ENCODE peak calls at places on chromosomes 13 and 19, in four cellular contexts. O is IMR-90; K is CD4-positive, alpha-beta T cell; U is AG04449. Z is an unnamed sample.

GRCh38 chr19:1252221-1252817 is 3.9 kb downstream of the MIDN start:
- DNase-seq in O (peak), K (peak), U (no peak), Z (no peak)

GRCh38 chr13:80100636-80101035 is 240.3 kb downstream of the SPRY2 start:
- DNase-seq in O (peak), K (no peak), U (peak), Z (no peak)

GRCh38 chr19:17227798-17228367 is 1.9 kb downstream of the OCEL1 start:
- DNase-seq in O (no peak), K (no peak), U (no peak), Z (no peak)

GRCh38 chr19:461664-462551 is 1.1 kb upstream of the SHC2 start:
- DNase-seq in O (no peak), K (no peak), U (no peak), Z (no peak)

GRCh38 chr13:77215543-77215942 is 111.4 kb downstream of the MYCBP2 start:
- DNase-seq in O (no peak), K (no peak), U (no peak), Z (no peak)

GRCh38 chr13:89212186-89212585 is 1541.0 kb downstream of the SLITRK5 start:
- DNase-seq in O (no peak), K (no peak), U (no peak), Z (no peak)

GRCh38 chr13:107351305-107351704 is 783.4 kb upstream of the ARGLU1 start:
- DNase-seq in O (peak), K (no peak), U (no peak), Z (no peak)

GRCh38 chr19:15129856-15130580 is 22.8 kb downstream of the SYDE1 start:
- DNase-seq in O (no peak), K (peak), U (no peak), Z (no peak)

GRCh38 chr19:54650108-54650666 is 12.6 kb upstream of the LILRB4 start:
- DNase-seq in O (no peak), K (no peak), U (no peak), Z (no peak)

DNA sequence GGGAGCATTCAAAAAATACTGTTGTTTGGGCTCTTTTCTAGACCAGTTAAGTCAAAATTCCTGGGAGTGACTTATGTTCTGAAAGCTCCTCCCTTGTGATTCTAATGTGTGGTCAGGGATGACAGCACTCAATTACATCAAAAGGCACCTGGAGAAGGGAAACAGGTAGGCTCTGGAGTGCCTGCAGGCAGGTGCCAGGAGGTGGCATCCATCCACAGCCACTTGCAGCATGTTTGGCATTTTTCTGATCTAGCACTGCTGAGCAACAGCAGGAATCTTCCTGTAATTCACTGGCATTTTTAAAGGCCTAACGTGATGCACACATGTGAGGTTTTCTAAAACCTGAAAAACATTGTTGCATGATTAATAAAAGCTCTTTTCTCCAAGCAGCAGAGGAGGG is 94.6 kb downstream of the CCNA1 start:
- DNase-seq in O (no peak), K (no peak), U (no peak), Z (no peak)
- TF ChIP-seq CTCF in O (no peak), K (no peak), U (no peak), Z (no peak)

GRCh38 chr19:38211206-38211605 is 12.8 kb downstream of the DPF1 start:
- DNase-seq in O (no peak), K (no peak), U (no peak), Z (no peak)
- TF ChIP-seq CTCF in O (no peak), K (no peak), U (peak), Z (peak)

GRCh38 chr13:45409993-45410392 is 8.2 kb downstream of the SLC25A30 start:
- DNase-seq in O (no peak), K (no peak), U (no peak), Z (no peak)
- TF ChIP-seq CTCF in O (no peak), K (no peak), U (no peak), Z (no peak)

DNA sequence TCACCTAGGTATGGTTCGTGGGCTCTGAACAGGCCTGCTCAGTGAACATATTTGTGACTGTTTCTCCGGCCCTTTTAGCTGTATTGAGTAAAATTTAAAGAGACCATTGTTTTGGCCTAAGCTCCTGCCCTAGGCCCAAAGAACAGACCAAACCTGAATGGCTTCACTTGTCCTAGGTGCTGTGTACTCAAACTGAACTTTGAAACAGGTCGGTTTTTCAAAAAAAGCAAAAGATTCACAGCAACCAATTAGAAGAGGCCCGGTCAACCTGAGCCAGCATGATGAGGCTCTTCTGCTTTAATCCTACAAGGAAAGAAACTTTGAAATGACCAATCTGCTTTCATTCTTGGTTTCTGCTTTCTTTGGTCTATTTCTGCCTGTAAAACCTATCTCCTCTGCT is 50.6 kb downstream of the USPL1 start:
- DNase-seq in O (no peak), K (no peak), U (no peak), Z (no peak)
- TF ChIP-seq CTCF in O (no peak), K (no peak), U (no peak), Z (no peak)

DNA sequence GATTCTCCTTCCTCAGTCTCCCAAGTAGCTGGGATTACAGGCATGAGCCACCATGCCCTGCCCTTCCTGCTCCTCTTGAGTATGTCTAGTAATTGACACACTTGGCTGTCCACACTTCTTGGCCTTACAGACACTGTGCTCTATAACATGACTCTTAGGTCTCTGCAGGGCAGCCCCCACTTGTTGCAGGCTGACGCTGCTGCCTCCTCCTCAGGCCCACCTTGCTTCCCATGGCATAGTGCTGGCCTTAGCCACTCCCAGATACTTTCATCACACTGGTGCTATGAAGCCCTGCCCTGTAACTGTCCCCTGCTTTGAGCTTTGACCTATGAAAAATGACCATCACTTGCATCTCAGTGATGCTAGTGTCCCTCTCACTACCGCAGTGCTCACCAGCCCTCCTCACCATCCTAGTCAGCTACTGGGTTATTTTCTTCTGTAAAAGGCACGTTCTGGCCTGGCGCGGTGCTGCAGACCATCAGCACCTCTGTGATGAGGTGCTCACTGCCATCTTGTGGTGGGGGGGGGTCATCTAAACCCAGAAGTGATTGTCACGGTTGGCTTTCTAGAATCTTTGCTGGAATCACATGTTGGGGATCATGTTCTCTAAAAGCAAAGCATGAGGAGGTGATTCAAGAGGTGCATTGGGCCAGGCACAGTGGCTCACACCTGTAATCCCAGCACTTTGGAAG is 9.8 kb downstream of the ERICH4 start:
- DNase-seq in O (no peak), K (no peak), U (no peak), Z (no peak)
- TF ChIP-seq CTCF in O (no peak), K (no peak), U (no peak), Z (no peak)

GRCh38 chr13:75703768-75704167 is 67.6 kb downstream of the LMO7 start:
- DNase-seq in O (no peak), K (no peak), U (no peak), Z (no peak)

GRCh38 chr13:75705395-75705794 is 69.3 kb downstream of the LMO7 start:
- DNase-seq in O (peak), K (no peak), U (no peak), Z (no peak)

GRCh38 chr13:75705908-75706307 is 69.8 kb downstream of the LMO7 start:
- DNase-seq in O (no peak), K (no peak), U (no peak), Z (no peak)

GRCh38 chr13:75704194-75704941 is 68.2 kb downstream of the LMO7 start:
- DNase-seq in O (peak), K (no peak), U (peak), Z (no peak)

DNA sequence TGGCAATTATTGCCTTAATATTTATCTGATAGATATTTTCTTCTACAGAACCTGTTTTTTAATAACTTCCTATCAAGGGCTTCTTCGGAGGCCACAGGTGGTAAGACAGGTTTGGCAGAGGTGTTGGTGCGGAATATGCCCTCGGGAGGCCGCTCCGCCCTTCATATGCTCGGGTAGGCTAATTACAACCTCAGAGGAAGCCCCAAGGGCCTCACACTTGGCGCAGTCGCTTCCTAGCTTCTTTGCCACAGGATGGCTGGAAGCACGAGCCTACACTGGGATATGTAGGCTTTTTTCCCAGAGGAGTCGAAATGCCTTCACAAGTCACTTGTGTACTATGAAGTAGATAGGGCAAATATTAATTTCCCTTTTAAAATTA is 68.8 kb downstream of the LMO7 start:
- DNase-seq in O (no peak), K (no peak), U (no peak), Z (no peak)
- TF ChIP-seq CTCF in O (no peak), K (no peak), U (no peak), Z (no peak)

GRCh38 chr19:46076031-46076880 is 35.5 kb upstream of the IGFL4 start:
- DNase-seq in O (no peak), K (no peak), U (no peak), Z (no peak)
- TF ChIP-seq CTCF in O (no peak), K (no peak), U (no peak), Z (no peak)